ENCODE peak calls at places on chromosomes 5 and 9, in five cellular contexts. H is IMR-90, C is A549, W is K562, V is HepG2. U is an unnamed sample.

GRCh38 chr5:58204966-58205365 is 254.9 kb downstream of the PLK2 start:
- DNase-seq in H (no peak), C (no peak), W (no peak), V (no peak), U (no peak)

GRCh38 chr5:148909001-148909400 is 82.6 kb downstream of the ADRB2 start:
- DNase-seq in H (peak), C (no peak), W (no peak), V (no peak), U (no peak)

GRCh38 chr5:139193928-139194327 is 4.2 kb downstream of the SIL1 start:
- DNase-seq in H (no peak), C (peak), W (no peak), V (peak), U (no peak)

GRCh38 chr9:37976714-37977477 is 73.0 kb upstream of the SLC25A51 start:
- DNase-seq in H (peak), C (no peak), W (no peak), V (no peak), U (no peak)

GRCh38 chr5:52269853-52270252 is 517.9 kb upstream of the ITGA1 start:
- DNase-seq in H (no peak), C (no peak), W (no peak), V (no peak), U (no peak)

GRCh38 chr5:132426525-132427138 is 57.1 kb downstream of the SLC22A5 start:
- DNase-seq in H (peak), C (peak), W (peak), V (peak), U (peak)

GRCh38 chr9:138101444-138102234 is 224.1 kb downstream of the CACNA1B start:
- DNase-seq in H (no peak), C (no peak), W (no peak), V (no peak), U (peak)

GRCh38 chr5:103347729-103348128 is 89.2 kb downstream of the MACIR start:
- DNase-seq in H (no peak), C (peak), W (no peak), V (peak), U (no peak)

GRCh38 chr5:127650649-127651048 is 1.8 kb downstream of the CTXN3 start:
- DNase-seq in H (peak), C (no peak), W (no peak), V (no peak), U (no peak)

GRCh38 chr9:16236326-16236725 is 634.1 kb downstream of the BNC2 start:
- DNase-seq in H (peak), C (peak), W (no peak), V (no peak), U (no peak)

GRCh38 chr9:23663125-23663524 is 162.9 kb downstream of the ELAVL2 start:
- DNase-seq in H (no peak), C (no peak), W (no peak), V (no peak), U (no peak)

GRCh38 chr5:13567819-13568218 is 376.7 kb downstream of the DNAH5 start:
- DNase-seq in H (peak), C (peak), W (no peak), V (no peak), U (no peak)

GRCh38 chr5:145500712-145501111 is 334.4 kb downstream of the PRELID2 start:
- DNase-seq in H (no peak), C (no peak), W (no peak), V (no peak), U (no peak)

GRCh38 chr9:5002811-5003210 is 17.7 kb downstream of the JAK2 start:
- DNase-seq in H (peak), C (no peak), W (no peak), V (no peak), U (no peak)

GRCh38 chr5:141420855-141421488 is at the start of gene PCDHGA11:
- DNase-seq in H (peak), C (peak), W (peak), V (no peak), U (peak)

GRCh38 chr9:100317706-100318105 is 35.0 kb downstream of the TEX10 start:
- DNase-seq in H (no peak), C (no peak), W (no peak), V (no peak), U (no peak)

GRCh38 chr5:15249152-15249551 is 250.8 kb upstream of the FBXL7 start:
- DNase-seq in H (peak), C (no peak), W (no peak), V (no peak), U (no peak)

GRCh38 chr9:129162901-129163670 is 15.0 kb downstream of the IER5L start:
- DNase-seq in H (peak), C (no peak), W (no peak), V (no peak), U (no peak)

GRCh38 chr9:91898451-91899433 is 51.3 kb downstream of the ROR2 start:
- DNase-seq in H (peak), C (no peak), W (peak), V (peak), U (no peak)

GRCh38 chr5:160315968-160316367 is 3.6 kb upstream of the CCNJL start:
- DNase-seq in H (peak), C (peak), W (no peak), V (peak), U (no peak)

GRCh38 chr9:88266416-88266815 is 121.8 kb upstream of the SPIN1 start:
- DNase-seq in H (peak), C (no peak), W (no peak), V (no peak), U (no peak)

GRCh38 chr5:135883026-135883425 is 12.6 kb downstream of the IL9 start:
- DNase-seq in H (no peak), C (no peak), W (no peak), V (no peak), U (no peak)

GRCh38 chr9:83296123-83296522 is 233.2 kb upstream of the RASEF start:
- DNase-seq in H (no peak), C (no peak), W (no peak), V (no peak), U (no peak)

GRCh38 chr5:4252322-4252721 is 656.7 kb downstream of the IRX1 start:
- DNase-seq in H (no peak), C (no peak), W (no peak), V (no peak), U (no peak)

GRCh38 chr5:36889264-36889663 is 12.7 kb downstream of the NIPBL start:
- DNase-seq in H (no peak), C (no peak), W (no peak), V (no peak), U (no peak)

GRCh38 chr9:107751522-107752235 is 262.1 kb upstream of the KLF4 start:
- DNase-seq in H (peak), C (peak), W (no peak), V (peak), U (no peak)

GRCh38 chr5:125595095-125595494 is 828.1 kb upstream of the GRAMD2B start:
- DNase-seq in H (peak), C (no peak), W (no peak), V (no peak), U (no peak)

GRCh38 chr5:50420343-50420935 is 20.6 kb downstream of the EMB start:
- DNase-seq in H (no peak), C (no peak), W (no peak), V (no peak), U (no peak)

GRCh38 chr9:4831119-4831518 is 38.4 kb downstream of the RCL1 start:
- DNase-seq in H (peak), C (no peak), W (no peak), V (no peak), U (no peak)

GRCh38 chr9:95772320-95773060 is 103.0 kb upstream of the ERCC6L2 start:
- DNase-seq in H (peak), C (no peak), W (no peak), V (peak), U (peak)

GRCh38 chr5:158812381-158812780 is 287.3 kb downstream of the EBF1 start:
- DNase-seq in H (no peak), C (no peak), W (no peak), V (no peak), U (peak)

GRCh38 chr5:95471922-95472321 is 80.8 kb downstream of the FAM81B start:
- DNase-seq in H (peak), C (no peak), W (no peak), V (no peak), U (no peak)

DNA sequence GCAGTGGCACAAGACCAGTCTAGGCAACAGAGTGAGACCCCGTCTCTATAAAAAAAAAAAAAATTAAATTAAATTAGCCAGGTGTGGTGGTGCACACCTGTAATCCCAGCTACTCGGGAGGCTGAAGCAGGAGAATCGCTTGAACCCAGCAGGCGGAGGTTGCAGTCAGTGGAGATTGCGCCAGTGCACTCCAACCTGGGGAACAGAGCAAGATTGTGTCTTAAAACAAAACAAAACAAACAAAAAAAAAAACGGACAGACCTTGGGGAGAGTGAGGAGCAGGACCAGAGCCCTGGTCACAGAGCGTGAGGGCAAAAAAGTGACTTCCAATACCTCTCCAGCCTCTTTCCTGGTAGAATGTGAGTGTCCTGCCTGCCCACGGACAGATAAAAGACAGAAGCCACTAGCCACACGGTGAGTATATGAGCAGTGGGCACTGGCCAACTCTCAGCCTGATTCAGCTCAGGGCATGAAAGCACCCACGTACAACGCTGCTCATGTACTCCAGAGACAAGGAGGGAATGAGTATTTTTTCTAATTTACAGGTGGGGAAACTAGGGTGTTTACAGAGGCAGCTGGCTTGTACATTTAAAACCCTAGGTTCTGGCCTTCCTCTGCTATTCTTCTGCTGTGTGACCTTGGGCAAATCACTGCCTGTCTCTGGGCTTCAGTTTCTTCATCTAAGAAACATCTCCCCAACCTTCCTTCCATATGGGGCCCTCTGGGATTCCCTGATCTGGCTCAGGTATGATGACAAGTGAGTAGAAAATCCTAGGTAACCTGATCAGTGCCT is 1.8 kb downstream of the OLFML2A start:
- DNase-seq in H (no peak), C (no peak), W (no peak), V (no peak), U (no peak)
- TF ChIP-seq MAFK in H (no peak), C (no peak), W (no peak), V (no peak), U (no peak)

GRCh38 chr5:112546946-112547647 is 128.0 kb upstream of the EPB41L4A start:
- DNase-seq in H (no peak), C (no peak), W (no peak), V (no peak), U (no peak)

GRCh38 chr5:112549605-112550161 is 130.6 kb upstream of the EPB41L4A start:
- DNase-seq in H (no peak), C (no peak), W (no peak), V (no peak), U (no peak)

GRCh38 chr5:112549127-112549526 is 130.1 kb upstream of the EPB41L4A start:
- DNase-seq in H (no peak), C (no peak), W (no peak), V (no peak), U (no peak)

GRCh38 chr5:112551437-112552018 is 132.5 kb upstream of the EPB41L4A start:
- DNase-seq in H (peak), C (peak), W (peak), V (peak), U (no peak)

DNA sequence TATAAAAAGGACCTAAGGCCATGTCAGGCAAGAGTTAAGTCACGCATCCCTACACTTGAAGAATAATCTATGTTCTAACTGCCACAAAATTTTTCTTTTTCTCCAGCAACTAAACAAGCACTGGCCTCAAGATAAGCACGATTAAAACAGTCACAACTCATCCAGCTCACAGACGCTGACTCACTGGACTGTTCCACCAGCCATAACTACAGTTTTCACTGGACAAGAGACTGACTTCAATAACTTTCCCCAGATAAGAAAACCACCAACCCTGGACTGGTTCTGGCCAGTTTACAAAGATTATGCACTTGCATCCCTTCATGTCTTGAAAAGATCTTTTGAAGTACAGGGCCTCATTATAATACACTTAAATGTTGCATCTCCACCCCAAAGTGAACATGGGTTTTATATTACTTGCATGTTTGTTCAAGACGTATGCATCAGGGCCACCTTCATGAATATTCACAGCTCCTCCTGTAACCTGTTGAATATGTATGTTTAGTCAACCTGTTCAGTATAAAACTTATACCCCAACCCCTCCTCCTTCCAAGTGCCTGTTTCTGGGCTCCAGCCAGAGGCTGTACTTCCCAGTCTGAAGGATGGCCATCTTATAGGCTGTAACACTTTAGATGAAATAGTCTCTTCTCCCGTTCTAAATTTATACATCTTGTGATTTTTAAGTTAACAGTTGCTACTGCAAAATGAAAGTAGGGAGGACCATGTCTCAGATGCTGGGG is 129.3 kb upstream of the EPB41L4A start:
- DNase-seq in H (peak), C (peak), W (peak), V (no peak), U (no peak)
- TF ChIP-seq MAFK in H (no peak), C (no peak), W (peak), V (no peak), U (no peak)

DNA sequence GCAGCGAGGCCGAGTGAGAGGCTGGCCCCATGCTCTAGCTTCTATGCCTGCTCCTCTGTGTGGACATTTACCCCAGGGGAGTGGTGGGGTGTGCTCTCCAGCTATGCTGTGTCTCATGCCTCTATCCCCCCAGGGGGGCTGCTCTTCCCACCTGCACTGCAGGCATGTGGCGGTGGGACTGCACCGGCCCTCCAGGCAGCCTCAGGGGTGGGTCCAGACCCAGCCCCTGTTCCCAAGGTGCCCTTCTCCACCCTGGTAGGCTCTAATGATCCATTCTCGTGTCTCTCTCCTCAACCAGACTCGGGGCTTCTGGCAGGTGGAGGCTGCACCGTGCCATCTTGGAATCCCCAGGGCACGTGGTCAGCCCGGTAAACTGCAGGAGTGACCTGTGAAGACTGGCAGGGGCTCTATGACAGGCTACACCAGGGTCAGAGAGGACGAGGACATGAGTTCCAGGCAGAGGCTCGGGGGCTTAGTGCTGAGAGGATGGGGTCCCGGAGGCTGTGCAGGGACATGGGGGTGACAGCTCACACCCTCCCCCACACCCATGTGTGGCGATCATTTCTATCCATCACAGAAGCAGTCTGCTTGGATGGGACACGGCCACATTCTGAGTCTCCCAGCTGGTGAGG is 22.7 kb upstream of the COL5A1 start:
- DNase-seq in H (no peak), C (no peak), W (no peak), V (no peak), U (no peak)
- TF ChIP-seq MAFK in H (no peak), C (no peak), W (no peak), V (no peak), U (no peak)

DNA sequence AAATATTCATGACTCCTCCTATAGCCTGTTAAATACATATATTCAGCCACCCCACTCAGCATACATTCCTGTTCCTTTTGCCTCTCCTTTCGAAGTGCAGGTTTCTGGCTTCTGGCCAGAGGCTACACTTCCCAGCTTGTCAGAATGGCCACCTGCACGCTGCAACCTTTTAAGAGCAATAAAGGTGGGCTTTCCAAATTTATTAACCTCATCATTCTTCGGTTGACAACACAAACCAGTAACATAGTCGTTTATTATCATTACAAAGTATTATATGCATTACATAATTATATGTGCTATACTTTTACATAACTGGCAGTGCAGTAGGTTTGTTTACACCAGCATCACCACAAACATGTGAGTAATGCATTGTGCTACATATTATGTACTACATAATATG is 16.5 kb upstream of the TMEM171 start:
- DNase-seq in H (no peak), C (no peak), W (no peak), V (no peak), U (no peak)
- TF ChIP-seq MAFK in H (no peak), C (no peak), W (no peak), V (no peak), U (no peak)

GRCh38 chr9:120187758-120188157 is 392.2 kb downstream of the CDK5RAP2 start:
- DNase-seq in H (no peak), C (no peak), W (peak), V (no peak), U (no peak)
- TF ChIP-seq MAFK in H (no peak), C (no peak), W (no peak), V (no peak), U (no peak)

GRCh38 chr5:55821731-55822512 is 29.2 kb upstream of the IL31RA start:
- DNase-seq in H (no peak), C (peak), W (peak), V (no peak), U (no peak)
- TF ChIP-seq MAFK in H (no peak), C (no peak), W (no peak), V (no peak), U (no peak)

GRCh38 chr5:59656351-59657254 is 236.9 kb downstream of the PDE4D start:
- DNase-seq in H (no peak), C (no peak), W (no peak), V (no peak), U (no peak)
- TF ChIP-seq MAFK in H (peak), C (peak), W (peak), V (peak), U (no peak)

GRCh38 chr5:54186108-54186507 is 124.3 kb downstream of the ARL15 start:
- DNase-seq in H (no peak), C (no peak), W (no peak), V (no peak), U (no peak)

GRCh38 chr5:54187694-54188093 is 122.7 kb downstream of the ARL15 start:
- DNase-seq in H (no peak), C (no peak), W (no peak), V (no peak), U (no peak)

GRCh38 chr5:54184797-54185196 is 125.6 kb downstream of the ARL15 start:
- DNase-seq in H (no peak), C (no peak), W (no peak), V (no peak), U (no peak)

GRCh38 chr5:54186912-54187445 is 123.4 kb downstream of the ARL15 start:
- DNase-seq in H (no peak), C (no peak), W (no peak), V (no peak), U (no peak)
- TF ChIP-seq MAFK in H (no peak), C (no peak), W (no peak), V (no peak), U (no peak)

GRCh38 chr9:101849102-101849707 is 110.8 kb upstream of the GRIN3A start:
- DNase-seq in H (no peak), C (no peak), W (no peak), V (peak), U (no peak)
- TF ChIP-seq MAFK in H (no peak), C (no peak), W (no peak), V (no peak), U (no peak)